ENCODE peak calls at places on chromosomes 16 and 17, in five cellular contexts. T, W, N, U and O are unnamed samples.

GRCh38 chr17:51653902-51654301 is 393.6 kb downstream of the UTP18 start:
- DNase-seq in T (no peak), N (no peak), U (no peak), W (no peak), O (no peak)

GRCh38 chr17:75194879-75195278 is 10.6 kb upstream of the NUP85 start:
- DNase-seq in U (peak), W (no peak), T (no peak), N (peak), O (peak)

GRCh38 chr17:31067699-31068184 is 27.0 kb upstream of the NF1 start:
- DNase-seq in T (no peak), U (peak), W (no peak), N (peak), O (peak)

GRCh38 chr16:87956771-87957279 is 5.6 kb downstream of the BANP start:
- DNase-seq in W (no peak), N (peak), T (peak), U (peak), O (no peak)

GRCh38 chr17:69506489-69506888 is 92.0 kb downstream of the MAP2K6 start:
- DNase-seq in N (peak), U (peak), W (no peak), T (no peak), O (no peak)

GRCh38 chr17:7744416-7744815 is 26.9 kb downstream of the DNAH2 start:
- DNase-seq in T (no peak), W (no peak), N (no peak), U (no peak), O (no peak)

GRCh38 chr16:65634291-65634690 is 512.4 kb upstream of the CDH11 start:
- DNase-seq in W (no peak), T (no peak), N (no peak), U (peak), O (no peak)

GRCh38 chr16:57091990-57092785 is at the start of gene CPNE2:
- DNase-seq in W (peak), U (peak), T (peak), N (peak), O (peak)

GRCh38 chr16:77396461-77396860 is 38.4 kb downstream of the ADAMTS18 start:
- DNase-seq in N (no peak), T (no peak), W (no peak), U (no peak), O (no peak)

GRCh38 chr17:57086069-57086930 is 1.3 kb downstream of the AKAP1 start:
- DNase-seq in W (peak), U (peak), N (peak), T (peak), O (no peak)

GRCh38 chr16:55209626-55210025 is 114.4 kb upstream of the IRX6 start:
- DNase-seq in T (no peak), W (no peak), U (no peak), N (no peak), O (no peak)

GRCh38 chr17:67290994-67291362 is 46.0 kb upstream of the HELZ start:
- DNase-seq in W (no peak), N (no peak), T (no peak), U (no peak), O (no peak)

GRCh38 chr16:56246051-56246817 is 54.9 kb downstream of the GNAO1 start:
- DNase-seq in W (no peak), U (peak), T (no peak), N (peak), O (no peak)

GRCh38 chr16:71748226-71748625 is 23.7 kb upstream of the PHLPP2 start:
- DNase-seq in N (no peak), W (no peak), T (no peak), U (no peak), O (no peak)

GRCh38 chr16:89687092-89687940 is 827 bp downstream of the CDK10 start:
- DNase-seq in W (no peak), T (no peak), U (peak), N (peak), O (peak)

GRCh38 chr16:1492923-1493745 is at the start of gene TELO2:
- DNase-seq in N (peak), U (peak), T (peak), W (peak), O (peak)

GRCh38 chr17:13541032-13541480 is 60.7 kb downstream of the HS3ST3A1 start:
- DNase-seq in N (peak), W (peak), U (peak), T (no peak), O (peak)

GRCh38 chr17:42291136-42291535 is 2.8 kb downstream of the STAT5A start:
- DNase-seq in W (peak), N (no peak), U (no peak), T (no peak), O (no peak)

GRCh38 chr17:15091825-15092224 is 173.3 kb downstream of the PMP22 start:
- DNase-seq in N (peak), T (no peak), W (no peak), U (peak), O (no peak)

GRCh38 chr17:32504166-32504990 is 17.6 kb downstream of the CDK5R1 start:
- DNase-seq in T (no peak), W (no peak), N (peak), U (peak), O (peak)

GRCh38 chr17:21235921-21236320 is 17.3 kb downstream of the NATD1 start:
- DNase-seq in N (no peak), U (no peak), W (no peak), T (no peak), O (no peak)

GRCh38 chr17:52128721-52129120 is 29.8 kb downstream of the CA10 start:
- DNase-seq in N (peak), W (no peak), T (no peak), U (no peak), O (no peak)

GRCh38 chr16:48160575-48160974 is 4.8 kb upstream of the ABCC12 start:
- DNase-seq in W (no peak), N (no peak), T (no peak), U (no peak), O (no peak)

GRCh38 chr17:27797390-27798091 is 2.8 kb downstream of the NOS2 start:
- DNase-seq in U (no peak), W (no peak), T (no peak), N (no peak), O (no peak)

GRCh38 chr17:73874008-73874407 is 229.8 kb upstream of the SDK2 start:
- DNase-seq in W (no peak), T (no peak), N (no peak), U (no peak), O (no peak)